ENCODE peak calls at places on chromosomes 4 and X, in eight cellular contexts. Q, V, M, D, R, K, P and H are unnamed samples.

GRCh38 chr4:69124941-69125340 is 28.7 kb downstream of the UGT2B7 start:
- DNase-seq in D (no peak), V (no peak), Q (no peak), K (no peak), R (no peak), P (no peak), M (peak), H (no peak)

GRCh38 chr4:71446479-71447081 is 107.8 kb downstream of the SLC4A4 start:
- DNase-seq in R (no peak), P (no peak), Q (no peak), V (no peak), K (no peak), M (no peak), D (no peak), H (no peak)

GRCh38 chrX:81489987-81490386 is 288.1 kb downstream of the SH3BGRL start:
- DNase-seq in K (no peak), M (no peak), P (no peak), R (no peak), D (no peak), Q (peak), V (no peak), H (no peak)

GRCh38 chr4:76697129-76697803 is 200.7 kb downstream of the SOWAHB start:
- DNase-seq in R (no peak), V (no peak), P (no peak), K (no peak), Q (no peak), M (no peak), D (no peak), H (no peak)

GRCh38 chrX:16240231-16240905 is 73.1 kb downstream of the MAGEB17 start:
- DNase-seq in R (no peak), D (no peak), M (no peak), V (peak), P (no peak), K (no peak), Q (no peak), H (no peak)

GRCh38 chr4:113893546-113893945 is 85.9 kb downstream of the ARSJ start:
- DNase-seq in P (no peak), Q (peak), K (no peak), V (no peak), D (no peak), R (no peak), M (no peak), H (peak)

GRCh38 chrX:21800344-21800770 is 39.1 kb upstream of the MBTPS2 start:
- DNase-seq in M (peak), D (no peak), K (no peak), P (no peak), Q (peak), R (no peak), V (peak), H (peak)

GRCh38 chrX:103002576-103002975 is 61.4 kb downstream of the BEX1 start:
- DNase-seq in R (no peak), M (no peak), V (peak), D (no peak), K (no peak), Q (peak), P (no peak), H (peak)

GRCh38 chr4:8390604-8391003 is 49.9 kb downstream of the ACOX3 start:
- DNase-seq in P (no peak), K (no peak), V (no peak), Q (no peak), M (no peak), R (no peak), D (no peak), H (no peak)

GRCh38 chr4:139950568-139950967 is 203.4 kb downstream of the MAML3 start:
- DNase-seq in R (no peak), M (peak), K (peak), Q (no peak), V (peak), D (no peak), P (no peak), H (peak)

GRCh38 chrX:68490644-68491043 is 8.2 kb upstream of the YIPF6 start:
- DNase-seq in M (peak), V (no peak), Q (peak), D (no peak), K (no peak), P (no peak), R (no peak), H (peak)

GRCh38 chrX:139691843-139692505 is 16.0 kb downstream of the MCF2 start:
- DNase-seq in V (peak), R (no peak), Q (no peak), K (no peak), M (no peak), P (no peak), D (no peak), H (no peak)
- H3K4me3 ChIP-seq in V (peak), R (no peak), Q (peak), K (peak), M (peak), P (no peak), D (no peak), H (peak)

GRCh38 chr4:62644372-62644771 is 1444.2 kb downstream of the ADGRL3 start:
- DNase-seq in M (peak), P (no peak), Q (peak), D (no peak), R (no peak), V (peak), K (no peak), H (no peak)
- TF ChIP-seq CTCF in M (peak), P (no peak), Q (no peak), D (no peak), R (no peak), V (no peak), K (no peak), H (no peak)

DNA sequence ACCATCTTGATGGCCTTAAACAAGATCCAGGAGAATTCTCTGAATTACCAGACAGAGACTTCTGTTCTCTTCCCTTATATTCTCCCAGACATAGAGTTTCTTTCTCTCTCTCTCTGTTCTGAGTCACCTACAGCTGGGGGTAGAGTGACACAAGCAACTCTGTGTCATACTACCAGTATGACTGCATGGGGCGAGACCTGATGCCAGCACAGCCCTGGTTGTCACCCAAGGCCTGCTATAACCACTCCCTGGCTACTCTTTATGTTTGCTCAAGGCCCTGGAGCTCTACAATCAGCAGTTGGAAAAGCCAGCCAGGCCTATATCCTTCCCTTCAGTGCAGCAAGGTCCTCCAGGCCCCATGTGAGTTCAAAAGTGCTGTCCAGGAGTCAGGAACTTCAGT is 114.2 kb upstream of the TENT5D start:
- DNase-seq in P (no peak), Q (no peak), D (no peak), V (no peak), M (peak), R (no peak), K (no peak), H (no peak)
- H3K4me3 ChIP-seq in P (no peak), Q (no peak), D (no peak), V (no peak), M (no peak), R (no peak), K (no peak), H (no peak)

GRCh38 chr4:151219091-151219490 is 57.9 kb upstream of the PRSS48 start:
- DNase-seq in D (no peak), R (no peak), K (no peak), M (no peak), Q (no peak), P (no peak), V (no peak), H (no peak)
- TF ChIP-seq CTCF in D (no peak), R (no peak), K (no peak), M (no peak), Q (no peak), P (no peak), V (no peak), H (no peak)

DNA sequence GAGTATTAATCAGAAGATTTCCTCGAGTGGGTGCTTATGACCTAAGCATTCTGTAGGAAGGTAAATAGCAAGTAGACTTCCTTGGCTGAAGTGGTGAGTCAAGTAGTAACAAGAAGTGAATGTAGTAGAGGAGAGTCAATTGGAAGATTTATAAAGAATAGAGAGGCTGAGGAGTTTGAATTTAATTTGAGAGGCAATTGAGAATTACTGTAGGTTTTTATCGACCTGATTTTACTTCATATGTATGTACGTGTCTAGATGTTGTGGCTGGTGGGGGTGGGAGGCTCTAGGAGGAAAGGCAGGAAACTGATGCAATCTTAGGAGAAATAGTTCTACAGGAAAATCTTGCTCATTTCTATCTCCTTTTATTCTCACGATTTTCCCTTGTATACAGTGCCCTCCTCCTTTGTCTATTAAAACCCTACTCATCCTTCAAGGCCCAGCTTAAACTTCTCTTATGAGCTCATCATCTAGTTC is 8.7 kb downstream of the OGT start:
- DNase-seq in Q (peak), D (no peak), K (no peak), P (no peak), M (peak), R (no peak), V (peak), H (peak)
- H3K4me3 ChIP-seq in Q (no peak), D (peak), K (no peak), P (no peak), M (no peak), R (no peak), V (no peak), H (no peak)

DNA sequence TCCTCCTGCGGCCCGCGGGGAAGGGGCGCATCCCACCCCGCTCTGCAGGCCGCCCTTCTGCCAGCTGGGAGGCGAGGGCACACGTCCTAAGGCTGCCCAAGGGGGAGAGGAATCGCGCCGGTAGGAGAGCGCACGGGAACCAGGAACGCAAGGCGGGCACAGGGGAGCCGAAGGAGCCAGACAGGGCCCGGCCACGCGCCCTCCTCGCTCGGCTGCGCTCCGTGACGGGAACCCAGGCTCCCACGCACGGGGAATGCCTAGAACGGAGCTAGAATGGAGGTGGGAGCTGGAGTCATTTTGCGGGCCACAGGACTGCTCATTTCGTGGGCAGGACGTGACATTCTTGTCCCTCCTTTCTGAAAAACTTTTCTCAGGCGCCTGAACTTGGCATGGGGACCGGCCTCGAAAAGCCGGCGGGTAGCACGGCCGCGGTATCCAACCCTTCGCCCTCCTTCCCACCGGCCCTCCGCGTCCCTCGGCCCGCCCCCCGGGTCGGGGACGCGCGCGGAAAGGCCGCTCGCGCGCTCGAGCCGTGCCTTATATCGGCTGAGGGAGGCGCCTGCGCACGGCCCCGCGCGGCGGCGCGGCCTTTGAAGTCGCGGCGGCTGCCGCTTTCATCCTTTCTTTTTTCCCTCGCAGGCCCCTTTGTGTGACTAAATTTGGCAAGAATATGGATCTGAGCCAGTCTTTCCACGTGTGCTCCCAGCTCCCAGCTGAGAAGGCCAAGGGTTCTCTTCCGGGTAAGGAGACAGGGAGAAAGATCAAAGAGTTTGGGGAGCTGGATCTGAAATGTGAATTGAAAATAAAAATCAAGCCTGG is 4.3 kb upstream of the LEF1 start:
- DNase-seq in K (no peak), P (no peak), R (no peak), M (peak), V (peak), D (peak), Q (peak), H (no peak)
- TF ChIP-seq CTCF in K (no peak), P (no peak), R (no peak), M (no peak), V (no peak), D (no peak), Q (no peak), H (no peak)

GRCh38 chr4:122798101-122798500 is 28.5 kb upstream of the FGF2 start:
- DNase-seq in Q (peak), D (no peak), K (peak), V (peak), M (peak), R (no peak), P (peak), H (peak)
- H3K4me3 ChIP-seq in Q (no peak), D (no peak), K (peak), V (no peak), M (no peak), R (no peak), P (no peak), H (peak)